ENCODE peak calls at places on chromosomes 6 and 20, in seven cellular contexts. One of them, this sample, is unnamed.

GRCh38 chr20:12591949-12592470 is 416.8 kb upstream of the SPTLC3 start:
- DNase-seq in PC-3: no peak
- DNase-seq in GM23248: no peak
- DNase-seq in neural progenitor cell: no peak
- DNase-seq in GM23338: no peak
- DNase-seq in hepatocyte: no peak
- DNase-seq in HCT116: no peak
- DNase-seq in this sample: no peak

GRCh38 chr20:21503345-21503744 is 10.5 kb downstream of the NKX2-2 start:
- DNase-seq in hepatocyte: no peak
- DNase-seq in HCT116: no peak
- DNase-seq in PC-3: peak; percentile 11
- DNase-seq in GM23338: no peak
- DNase-seq in GM23248: peak; percentile 60
- DNase-seq in neural progenitor cell: no peak
- DNase-seq in this sample: peak; percentile 96

GRCh38 chr20:47062226-47062880 is 167.7 kb downstream of the EYA2 start:
- DNase-seq in PC-3: no peak
- DNase-seq in HCT116: no peak
- DNase-seq in GM23338: no peak
- DNase-seq in hepatocyte: no peak
- DNase-seq in GM23248: no peak
- DNase-seq in neural progenitor cell: no peak
- DNase-seq in this sample: no peak

GRCh38 chr6:47151232-47151898 is 109.2 kb upstream of the ADGRF1 start:
- DNase-seq in HCT116: no peak
- DNase-seq in neural progenitor cell: no peak
- DNase-seq in PC-3: no peak
- DNase-seq in GM23338: no peak
- DNase-seq in hepatocyte: no peak
- DNase-seq in GM23248: no peak
- DNase-seq in this sample: no peak

GRCh38 chr6:125512621-125513020 is 210.9 kb upstream of the HDDC2 start:
- DNase-seq in HCT116: peak; percentile 8
- DNase-seq in GM23338: peak; percentile 72
- DNase-seq in GM23248: peak; percentile 14
- DNase-seq in hepatocyte: no peak
- DNase-seq in neural progenitor cell: peak; percentile 47
- DNase-seq in PC-3: peak; percentile 5
- DNase-seq in this sample: peak; percentile 66

GRCh38 chr6:42251911-42252637 is 34.4 kb upstream of the MRPS10 start:
- DNase-seq in neural progenitor cell: no peak
- DNase-seq in GM23248: peak; percentile 58
- DNase-seq in PC-3: no peak
- DNase-seq in GM23338: no peak
- DNase-seq in hepatocyte: peak; percentile 55
- DNase-seq in HCT116: no peak
- DNase-seq in this sample: no peak

GRCh38 chr6:131191590-131191989 is 56.3 kb downstream of the AKAP7 start:
- DNase-seq in GM23248: no peak
- DNase-seq in HCT116: no peak
- DNase-seq in PC-3: no peak
- DNase-seq in neural progenitor cell: no peak
- DNase-seq in GM23338: no peak
- DNase-seq in hepatocyte: no peak
- DNase-seq in this sample: no peak

GRCh38 chr6:111874030-111874425 is 776 bp upstream of the FYN start:
- DNase-seq in neural progenitor cell: no peak
- DNase-seq in GM23248: peak; percentile 60
- DNase-seq in GM23338: peak; percentile 47
- DNase-seq in PC-3: peak; percentile 34
- DNase-seq in hepatocyte: no peak
- DNase-seq in HCT116: no peak
- DNase-seq in this sample: no peak

GRCh38 chr6:149317656-149318571 is at the start of gene TAB2:
- DNase-seq in GM23248: peak; percentile 72
- DNase-seq in GM23338: peak; percentile 72
- DNase-seq in PC-3: no peak
- DNase-seq in neural progenitor cell: no peak
- DNase-seq in HCT116: no peak
- DNase-seq in hepatocyte: peak; percentile 73
- DNase-seq in this sample: peak; percentile 19

GRCh38 chr6:135334169-135334568 is 153.1 kb downstream of the MYB start:
- DNase-seq in PC-3: no peak
- DNase-seq in GM23248: peak; percentile 43
- DNase-seq in hepatocyte: no peak
- DNase-seq in HCT116: no peak
- DNase-seq in neural progenitor cell: no peak
- DNase-seq in GM23338: no peak
- DNase-seq in this sample: no peak

GRCh38 chr6:122184260-122184934 is 215.1 kb upstream of the HSF2 start:
- DNase-seq in neural progenitor cell: peak; percentile 20
- DNase-seq in hepatocyte: peak; percentile 41
- DNase-seq in GM23248: peak; percentile 67
- DNase-seq in GM23338: no peak
- DNase-seq in PC-3: peak; percentile 19
- DNase-seq in HCT116: peak; percentile 19
- DNase-seq in this sample: no peak
- TF ChIP-seq EZH2phosphoT487 in neural progenitor cell: no peak
- TF ChIP-seq EZH2phosphoT487 in hepatocyte: no peak
- TF ChIP-seq EZH2phosphoT487 in GM23248: no peak
- TF ChIP-seq EZH2phosphoT487 in GM23338: no peak
- TF ChIP-seq EZH2phosphoT487 in PC-3: no peak
- TF ChIP-seq EZH2phosphoT487 in HCT116: no peak
- TF ChIP-seq EZH2phosphoT487 in this sample: no peak

DNA sequence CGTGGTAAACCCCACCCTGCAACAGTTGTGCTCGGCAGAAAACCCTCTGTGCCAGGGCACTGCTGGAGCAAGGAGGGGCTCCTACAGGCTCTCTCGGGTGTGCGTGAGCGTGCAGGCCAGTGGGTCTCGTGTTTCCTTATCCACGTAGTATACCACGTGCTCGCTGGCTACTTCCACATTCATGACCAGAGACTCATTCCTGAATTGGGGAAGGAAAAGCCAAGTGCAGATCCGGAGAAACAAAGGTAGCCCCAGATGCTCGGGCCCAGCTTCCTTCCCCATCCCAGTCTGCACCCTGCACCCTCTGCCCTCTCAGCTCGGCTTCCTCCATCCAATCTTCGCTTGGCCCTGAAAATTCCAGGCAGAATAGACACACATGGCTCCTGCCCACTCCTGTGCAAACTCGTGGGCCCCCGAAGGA is 29.4 kb downstream of the NPEPL1 start:
- DNase-seq in hepatocyte: no peak
- DNase-seq in neural progenitor cell: no peak
- DNase-seq in GM23248: no peak
- DNase-seq in PC-3: no peak
- DNase-seq in GM23338: no peak
- DNase-seq in HCT116: no peak
- DNase-seq in this sample: no peak
- TF ChIP-seq EZH2 in hepatocyte: no peak
- TF ChIP-seq EZH2 in neural progenitor cell: no peak
- TF ChIP-seq EZH2 in GM23248: no peak
- TF ChIP-seq EZH2 in PC-3: no peak
- TF ChIP-seq EZH2 in GM23338: no peak
- TF ChIP-seq EZH2 in HCT116: no peak
- TF ChIP-seq EZH2 in this sample: no peak

GRCh38 chr6:151375833-151376232 is 15.5 kb downstream of the ZBTB2 start:
- DNase-seq in hepatocyte: no peak
- DNase-seq in HCT116: no peak
- DNase-seq in GM23248: no peak
- DNase-seq in neural progenitor cell: no peak
- DNase-seq in PC-3: no peak
- DNase-seq in GM23338: no peak
- DNase-seq in this sample: no peak
- H4K20me1 ChIP-seq in hepatocyte: no peaks in the 10 kb centered on the region
- H4K20me1 ChIP-seq in HCT116: no peaks in the 10 kb centered on the region
- H4K20me1 ChIP-seq in GM23248: no peaks in the 10 kb centered on the region
- H4K20me1 ChIP-seq in neural progenitor cell: no peaks in the 10 kb centered on the region
- H4K20me1 ChIP-seq in PC-3: no peaks in the 10 kb centered on the region
- H4K20me1 ChIP-seq in GM23338: no peaks in the 10 kb centered on the region
- H4K20me1 ChIP-seq in this sample: no peaks in the 10 kb centered on the region

DNA sequence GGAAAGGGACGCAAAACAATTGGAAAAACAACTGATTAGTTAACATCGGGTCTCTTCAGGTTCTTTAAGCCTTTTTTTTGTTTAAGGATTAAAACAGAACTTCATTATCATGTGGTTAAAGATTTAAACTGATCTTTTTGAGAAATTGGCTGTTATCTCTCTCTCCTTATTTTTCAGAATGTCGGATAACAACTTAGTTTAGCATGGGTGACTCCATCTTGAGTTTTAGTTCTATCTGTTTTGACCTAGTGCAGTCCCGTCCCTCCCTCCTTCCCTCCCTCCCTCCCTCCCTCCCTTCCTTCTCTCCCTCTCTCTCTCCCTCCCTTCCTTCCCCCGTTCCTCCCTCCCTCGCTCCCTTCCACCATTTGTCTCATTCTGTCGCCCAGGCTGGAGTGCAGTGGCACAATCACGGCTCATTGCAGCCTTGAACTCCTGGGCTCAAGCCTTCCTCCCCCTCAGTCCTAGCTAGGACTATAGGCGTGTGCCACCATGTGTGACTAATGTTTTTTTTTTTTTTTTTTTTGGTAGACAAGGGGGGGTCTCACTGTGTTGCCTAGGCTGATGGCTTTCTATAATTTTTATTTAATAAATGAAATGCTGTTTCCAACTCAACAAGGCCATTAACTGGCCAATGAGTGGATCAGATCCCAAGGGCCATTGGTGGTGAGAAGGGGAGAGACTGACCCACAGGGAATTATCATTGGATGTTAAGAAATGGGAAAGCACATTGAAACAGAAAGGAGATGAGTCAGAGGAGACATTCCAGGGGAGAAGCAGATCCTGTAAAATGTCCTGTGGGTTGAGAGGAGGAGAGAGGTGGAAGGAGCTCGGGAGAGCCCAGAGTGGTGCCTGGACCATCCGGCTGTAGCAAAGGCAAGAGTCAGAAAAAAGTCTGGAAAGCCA is 13.6 kb downstream of the BAK1 start:
- DNase-seq in GM23338: no peak
- DNase-seq in neural progenitor cell: no peak
- DNase-seq in PC-3: peak; percentile 61
- DNase-seq in HCT116: no peak
- DNase-seq in GM23248: peak; percentile 57
- DNase-seq in hepatocyte: no peak
- DNase-seq in this sample: no peak
- TF ChIP-seq EZH2phosphoT487 in GM23338: no peak
- TF ChIP-seq EZH2phosphoT487 in neural progenitor cell: no peak
- TF ChIP-seq EZH2phosphoT487 in PC-3: no peak
- TF ChIP-seq EZH2phosphoT487 in HCT116: no peak
- TF ChIP-seq EZH2phosphoT487 in GM23248: no peak
- TF ChIP-seq EZH2phosphoT487 in hepatocyte: no peak
- TF ChIP-seq EZH2phosphoT487 in this sample: no peak

DNA sequence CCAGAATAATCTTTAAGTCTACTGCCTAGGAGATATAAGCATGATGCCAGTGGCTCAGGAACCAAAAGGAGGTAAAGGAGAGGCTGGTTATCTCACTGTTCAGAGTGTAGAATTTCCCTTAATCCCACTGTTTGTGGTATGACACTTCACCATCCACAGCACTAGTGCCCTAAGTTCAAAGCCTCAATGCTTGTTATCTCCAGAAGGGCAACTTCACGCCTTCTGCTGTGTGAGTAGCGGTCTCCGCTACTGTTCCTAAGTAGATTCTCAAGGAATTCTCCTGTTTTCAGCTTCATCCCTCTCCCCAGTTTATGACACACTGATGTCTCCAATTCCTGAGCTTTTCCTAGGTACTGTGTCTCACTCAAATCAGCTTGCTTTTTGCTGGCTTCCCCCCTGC is 13.7 kb upstream of the SNPH start:
- DNase-seq in neural progenitor cell: no peak
- DNase-seq in HCT116: no peak
- DNase-seq in GM23338: no peak
- DNase-seq in hepatocyte: no peak
- DNase-seq in PC-3: no peak
- DNase-seq in GM23248: no peak
- DNase-seq in this sample: no peak
- TF ChIP-seq EZH2 in neural progenitor cell: no peak
- TF ChIP-seq EZH2 in HCT116: no peak
- TF ChIP-seq EZH2 in GM23338: no peak
- TF ChIP-seq EZH2 in hepatocyte: no peak
- TF ChIP-seq EZH2 in PC-3: no peak
- TF ChIP-seq EZH2 in GM23248: no peak
- TF ChIP-seq EZH2 in this sample: no peak

GRCh38 chr6:38027685-38028373 is 208.3 kb downstream of the ZFAND3 start:
- DNase-seq in GM23338: peak; percentile 39
- DNase-seq in hepatocyte: no peak
- DNase-seq in HCT116: no peak
- DNase-seq in neural progenitor cell: peak; percentile 48
- DNase-seq in PC-3: no peak
- DNase-seq in GM23248: no peak
- DNase-seq in this sample: peak; percentile 7
- H4K20me1 ChIP-seq in GM23338: no peaks in the 10 kb centered on the region
- H4K20me1 ChIP-seq in hepatocyte: peaks cover 69% of the 10 kb centered on the region
- H4K20me1 ChIP-seq in HCT116: peaks cover 4% of the 10 kb centered on the region
- H4K20me1 ChIP-seq in neural progenitor cell: peaks cover 35% of the 10 kb centered on the region
- H4K20me1 ChIP-seq in PC-3: peaks cover 8% of the 10 kb centered on the region
- H4K20me1 ChIP-seq in GM23248: peaks cover 57% of the 10 kb centered on the region
- H4K20me1 ChIP-seq in this sample: no peaks in the 10 kb centered on the region

GRCh38 chr6:154403803-154404202 is 47.2 kb upstream of the IPCEF1 start:
- DNase-seq in hepatocyte: peak; percentile 35
- DNase-seq in neural progenitor cell: no peak
- DNase-seq in GM23338: no peak
- DNase-seq in HCT116: no peak
- DNase-seq in GM23248: peak; percentile 67
- DNase-seq in PC-3: peak; percentile 41
- DNase-seq in this sample: no peak
- TF ChIP-seq EZH2phosphoT487 in hepatocyte: no peak
- TF ChIP-seq EZH2phosphoT487 in neural progenitor cell: no peak
- TF ChIP-seq EZH2phosphoT487 in GM23338: no peak
- TF ChIP-seq EZH2phosphoT487 in HCT116: no peak
- TF ChIP-seq EZH2phosphoT487 in GM23248: no peak
- TF ChIP-seq EZH2phosphoT487 in PC-3: no peak
- TF ChIP-seq EZH2phosphoT487 in this sample: no peak